ENCODE peak calls at places on chromosomes 11 and 22, in ten cellular contexts. T is HFFc6, Q is lower lobe of right lung, O is heart left ventricle, Y is nephron progenitor cell, U is GM23338, N is HCT116, D is BE2C, A is AG09309, E is Calu3. J is an unnamed sample.

GRCh38 chr11:108197351-108197750 is 25.1 kb downstream of the NPAT start:
- DNase-seq in T (no peak), Q (no peak), O (no peak), Y (no peak), U (no peak), N (no peak), D (no peak), A (no peak), E (no peak), J (no peak)

GRCh38 chr11:34865261-34865660 is 50.9 kb downstream of the APIP start:
- DNase-seq in T (no peak), Q (no peak), O (no peak), Y (no peak), U (no peak), N (no peak), D (no peak), A (no peak), E (no peak), J (no peak)

GRCh38 chr11:121587182-121587581 is 134.4 kb upstream of the SORL1-AS1 start:
- DNase-seq in T (no peak), Q (no peak), O (no peak), Y (no peak), U (no peak), N (no peak), D (no peak), A (no peak), E (no peak), J (no peak)

GRCh38 chr22:30262917-30263741 is 3.5 kb downstream of the OSM start:
- DNase-seq in T (peak; percentile 22), Q (peak; percentile 82), O (peak; percentile 87), Y (peak; percentile 95), U (peak; percentile 95), N (no peak), D (peak; percentile 87), A (no peak), E (peak; percentile 90), J (peak; percentile 44)

GRCh38 chr11:120709808-120710207 is 198.3 kb downstream of the GRIK4 start:
- DNase-seq in T (no peak), Q (no peak), O (no peak), Y (no peak), U (no peak), N (no peak), D (no peak), A (no peak), E (no peak), J (no peak)

GRCh38 chr22:21593406-21594232 is 26.1 kb downstream of the UBE2L3 start:
- DNase-seq in T (no peak), Q (no peak), O (peak; percentile 76), Y (peak; percentile 17), U (peak; percentile 78), N (no peak), D (peak; percentile 34), A (no peak), E (peak; percentile 15), J (no peak)

GRCh38 chr11:117934526-117935307 is 5.5 kb upstream of the TMPRSS13 start:
- DNase-seq in T (no peak), Q (peak; percentile 31), O (no peak), Y (no peak), U (no peak), N (no peak), D (no peak), A (no peak), E (no peak), J (no peak)

GRCh38 chr22:50016988-50017700 is 4.6 kb upstream of the IL17REL start:
- DNase-seq in T (no peak), Q (peak; percentile 46), O (peak; percentile 49), Y (no peak), U (no peak), N (no peak), D (peak; percentile 4), A (no peak), E (peak; percentile 79), J (no peak)

GRCh38 chr11:15651782-15652181 is 537.1 kb downstream of the INSC start:
- DNase-seq in T (no peak), Q (no peak), O (no peak), Y (no peak), U (no peak), N (no peak), D (no peak), A (no peak), E (no peak), J (no peak)

GRCh38 chr11:1348146-1348545 is 38.7 kb upstream of the TOLLIP start:
- DNase-seq in T (no peak), Q (no peak), O (no peak), Y (no peak), U (no peak), N (no peak), D (no peak), A (no peak), E (no peak), J (no peak)
- TF ChIP-seq CTCF in T (no peak), Q (no peak), O (no peak), Y (no peak), U (no peak), N (no peak), D (no peak), A (no peak), E (no peak), J (no peak)

DNA sequence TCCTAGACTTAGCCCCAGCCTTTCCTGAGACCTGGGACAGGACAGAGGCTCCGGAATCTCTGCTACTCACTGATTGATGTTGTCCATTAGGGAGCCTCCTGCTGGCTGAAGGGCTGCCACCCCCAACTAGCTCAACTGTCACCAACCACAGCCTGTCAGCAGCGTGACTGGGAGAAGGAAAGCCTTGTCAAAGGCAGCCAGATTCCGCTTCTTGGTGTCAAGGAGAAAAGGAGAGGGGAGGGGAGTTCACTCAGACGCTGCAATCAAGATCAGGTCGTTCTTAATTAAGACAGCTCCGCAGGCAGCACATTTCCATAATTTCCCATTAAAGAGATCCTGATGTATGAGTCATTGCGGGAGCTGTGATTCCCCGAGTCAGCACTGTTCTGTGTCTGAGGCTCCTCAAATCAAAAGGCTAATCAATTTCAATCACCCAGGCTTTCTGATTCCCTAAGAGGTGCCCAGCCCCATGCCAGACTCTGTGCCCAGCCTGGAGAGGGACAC is 152.8 kb upstream of the ZBED5 start:
- DNase-seq in T (no peak), Q (peak; percentile 62), O (no peak), Y (peak; percentile 33), U (peak; percentile 69), N (peak; percentile 45), D (peak; percentile 44), A (no peak), E (peak; percentile 60), J (no peak)
- TF ChIP-seq CTCF in T (peak; percentile 50), Q (peak; percentile 41), O (peak; percentile 13), Y (no peak), U (peak; percentile 48), N (peak; percentile 67), D (peak; percentile 57), A (peak; percentile 44), E (peak; percentile 49), J (peak; percentile 31)

GRCh38 chr11:67441082-67441683 is 2.1 kb downstream of the CORO1B start:
- DNase-seq in T (no peak), Q (no peak), O (no peak), Y (no peak), U (no peak), N (no peak), D (no peak), A (no peak), E (no peak), J (no peak)

GRCh38 chr11:67441731-67442401 is 1.4 kb downstream of the CORO1B start:
- DNase-seq in T (no peak), Q (no peak), O (no peak), Y (no peak), U (no peak), N (no peak), D (no peak), A (no peak), E (no peak), J (no peak)

GRCh38 chr11:67438121-67438902 is 830 bp upstream of the PTPRCAP start:
- DNase-seq in T (no peak), Q (no peak), O (no peak), Y (no peak), U (no peak), N (no peak), D (no peak), A (no peak), E (no peak), J (no peak)

GRCh38 chr11:67440229-67441081 is 2.8 kb downstream of the CORO1B start:
- DNase-seq in T (no peak), Q (no peak), O (no peak), Y (no peak), U (no peak), N (no peak), D (no peak), A (no peak), E (no peak), J (no peak)

DNA sequence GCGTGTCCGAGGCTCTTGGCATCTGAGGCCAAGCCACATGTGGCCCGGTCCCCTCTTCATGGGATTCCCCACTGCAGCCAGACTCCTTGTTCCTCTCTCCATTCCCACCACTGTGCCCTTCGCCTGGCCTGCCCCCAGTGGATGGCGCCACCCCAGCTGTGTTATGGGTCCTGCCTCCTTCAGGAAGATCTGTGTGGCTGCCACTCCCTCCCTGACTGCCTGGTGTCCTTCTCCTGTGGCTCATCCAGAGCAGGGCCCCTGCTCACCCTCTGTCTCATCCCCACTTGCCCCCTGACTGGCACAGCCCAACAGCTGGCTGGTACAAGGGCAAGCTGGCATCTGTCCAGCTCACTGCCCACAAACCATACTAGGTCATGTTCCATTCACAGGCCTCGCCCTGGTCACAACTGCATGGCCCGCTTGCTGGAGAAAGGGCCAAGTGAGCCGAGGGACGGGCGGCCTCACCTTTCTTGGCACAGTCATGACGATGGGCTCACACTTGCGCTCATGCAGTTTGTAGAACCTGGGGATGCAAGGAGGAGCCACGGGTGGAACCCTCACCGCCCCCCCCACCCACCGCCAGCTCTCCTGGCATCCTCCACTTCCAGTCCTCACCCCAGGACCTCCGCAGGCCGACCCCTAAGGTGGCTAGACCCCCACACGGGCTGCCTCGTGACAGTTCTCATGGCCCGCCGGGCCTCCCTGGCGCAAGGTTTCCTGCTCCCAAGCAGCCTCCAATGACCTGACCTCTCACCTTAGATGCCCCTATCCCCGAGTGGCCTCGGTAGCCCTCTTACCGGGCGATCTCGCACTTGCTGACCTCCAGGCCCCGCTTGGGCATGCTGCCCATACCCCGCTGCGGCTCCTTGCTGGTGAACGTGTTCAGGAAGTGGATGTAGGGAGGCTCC is 2.1 kb upstream of the PTPRCAP start:
- DNase-seq in T (peak; percentile 16), Q (no peak), O (no peak), Y (no peak), U (peak; percentile 61), N (no peak), D (peak; percentile 56), A (no peak), E (peak; percentile 45), J (no peak)
- TF ChIP-seq CTCF in T (peak; percentile 63), Q (no peak), O (no peak), Y (no peak), U (peak; percentile 43), N (peak; percentile 61), D (peak; percentile 44), A (peak; percentile 33), E (no peak), J (no peak)

DNA sequence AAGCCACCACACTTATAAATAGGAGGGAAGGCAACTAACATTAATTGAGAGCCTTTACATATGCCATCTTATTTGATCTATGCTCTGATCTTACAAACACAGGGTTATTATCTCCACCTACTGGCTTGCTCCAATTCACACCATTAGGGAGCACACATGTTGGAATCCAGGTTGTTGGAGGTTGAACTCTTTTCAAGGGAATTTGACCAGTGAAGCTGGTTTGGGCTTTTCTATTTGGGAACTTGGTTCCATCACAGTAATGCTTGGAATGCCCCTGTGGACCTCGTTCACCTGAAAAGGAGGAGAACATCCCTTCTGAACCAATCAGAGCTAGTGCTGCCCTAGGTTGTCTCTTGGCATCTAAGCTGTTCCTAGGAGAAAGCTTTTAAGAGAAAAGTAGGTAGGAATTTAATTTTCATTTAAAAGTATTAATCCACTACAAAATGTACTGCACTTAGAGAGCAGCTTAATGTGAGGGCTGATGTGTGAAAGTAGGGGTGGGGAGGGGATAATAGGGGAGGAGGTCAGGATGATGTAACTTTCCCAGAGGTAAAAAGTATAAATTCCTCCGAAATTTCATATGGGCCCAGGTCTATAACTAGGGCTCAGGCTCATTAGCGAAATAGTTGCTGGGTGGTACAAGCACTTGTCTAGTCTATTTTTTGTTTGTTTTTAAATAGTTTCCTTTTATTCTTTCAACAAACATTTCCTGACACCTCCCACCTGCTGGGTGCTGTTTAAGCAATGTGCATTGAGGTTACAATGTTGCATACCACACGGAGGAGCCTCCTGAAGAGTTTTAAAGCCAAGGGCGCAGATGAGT is 7.6 kb upstream of the MICAL2 start:
- DNase-seq in T (no peak), Q (no peak), O (no peak), Y (no peak), U (peak; percentile 44), N (no peak), D (no peak), A (no peak), E (no peak), J (no peak)
- TF ChIP-seq CTCF in T (peak; percentile 46), Q (no peak), O (no peak), Y (no peak), U (no peak), N (peak; percentile 50), D (no peak), A (peak; percentile 33), E (no peak), J (no peak)

J was measured in D721Med.